ENCODE peak calls at places on chromosomes 13 and 19, in eight cellular contexts. One of them, this sample, is unnamed.
A peak's percentile ranks its signal among the peaks of the same experiment; 100 is the strongest.

GRCh38 chr13:56314755-56315154 is 826.0 kb upstream of the PRR20A start:
- DNase-seq in ovary: no peak
- DNase-seq in mucosa of gallbladder: no peak
- DNase-seq in NCI-H1417: peak; percentile 56
- DNase-seq in psoas muscle: no peak
- DNase-seq in stimulated activated CD4-positive, alpha-beta T cell treated with anti-CD3 and anti-CD28 coated beads, Interleukin-15, amount 100 ng/mL, for 1 hour: no peak
- DNase-seq in mammary epithelial cell: no peak
- DNase-seq in AG08395: no peak
- DNase-seq in this sample: no peak

GRCh38 chr13:113653264-113654174 is 4.5 kb downstream of the ATP4B start:
- DNase-seq in mammary epithelial cell: no peak
- DNase-seq in AG08395: no peak
- DNase-seq in psoas muscle: peak; percentile 50
- DNase-seq in ovary: no peak
- DNase-seq in mucosa of gallbladder: no peak
- DNase-seq in NCI-H1417: peak; percentile 94
- DNase-seq in stimulated activated CD4-positive, alpha-beta T cell treated with anti-CD3 and anti-CD28 coated beads, Interleukin-15, amount 100 ng/mL, for 1 hour: no peak
- DNase-seq in this sample: peak; percentile 61

GRCh38 chr13:90738881-90739280 is 608.6 kb upstream of the MIR17HG start:
- DNase-seq in mucosa of gallbladder: no peak
- DNase-seq in mammary epithelial cell: no peak
- DNase-seq in psoas muscle: no peak
- DNase-seq in AG08395: peak; percentile 54
- DNase-seq in stimulated activated CD4-positive, alpha-beta T cell treated with anti-CD3 and anti-CD28 coated beads, Interleukin-15, amount 100 ng/mL, for 1 hour: no peak
- DNase-seq in ovary: no peak
- DNase-seq in NCI-H1417: no peak
- DNase-seq in this sample: no peak

GRCh38 chr19:18300930-18301717 is 19.7 kb upstream of the JUND start:
- DNase-seq in mammary epithelial cell: peak; percentile 24
- DNase-seq in mucosa of gallbladder: no peak
- DNase-seq in psoas muscle: peak; percentile 97
- DNase-seq in stimulated activated CD4-positive, alpha-beta T cell treated with anti-CD3 and anti-CD28 coated beads, Interleukin-15, amount 100 ng/mL, for 1 hour: no peak
- DNase-seq in NCI-H1417: no peak
- DNase-seq in ovary: peak; percentile 78
- DNase-seq in AG08395: peak; percentile 86
- DNase-seq in this sample: peak; percentile 92

GRCh38 chr19:38070573-38070972 is 153.4 kb downstream of the DPF1 start:
- DNase-seq in psoas muscle: no peak
- DNase-seq in NCI-H1417: no peak
- DNase-seq in AG08395: no peak
- DNase-seq in mucosa of gallbladder: peak; percentile 26
- DNase-seq in stimulated activated CD4-positive, alpha-beta T cell treated with anti-CD3 and anti-CD28 coated beads, Interleukin-15, amount 100 ng/mL, for 1 hour: no peak
- DNase-seq in ovary: no peak
- DNase-seq in mammary epithelial cell: peak; percentile 71
- DNase-seq in this sample: no peak

GRCh38 chr13:109687559-109688448 is 98.6 kb downstream of the IRS2 start:
- DNase-seq in psoas muscle: no peak
- DNase-seq in stimulated activated CD4-positive, alpha-beta T cell treated with anti-CD3 and anti-CD28 coated beads, Interleukin-15, amount 100 ng/mL, for 1 hour: no peak
- DNase-seq in NCI-H1417: peak; percentile 80
- DNase-seq in ovary: no peak
- DNase-seq in mammary epithelial cell: no peak
- DNase-seq in AG08395: no peak
- DNase-seq in mucosa of gallbladder: peak; percentile 36
- DNase-seq in this sample: no peak

GRCh38 chr19:13099073-13099999 is 3.3 kb downstream of the LYL1 start:
- DNase-seq in psoas muscle: peak; percentile 87
- DNase-seq in mammary epithelial cell: no peak
- DNase-seq in ovary: peak; percentile 46
- DNase-seq in mucosa of gallbladder: peak; percentile 65
- DNase-seq in NCI-H1417: no peak
- DNase-seq in AG08395: peak; percentile 66
- DNase-seq in stimulated activated CD4-positive, alpha-beta T cell treated with anti-CD3 and anti-CD28 coated beads, Interleukin-15, amount 100 ng/mL, for 1 hour: peak; percentile 63
- DNase-seq in this sample: peak; percentile 88

GRCh38 chr13:43021926-43022670 is 1.3 kb upstream of the DNAJC15 start:
- DNase-seq in stimulated activated CD4-positive, alpha-beta T cell treated with anti-CD3 and anti-CD28 coated beads, Interleukin-15, amount 100 ng/mL, for 1 hour: no peak
- DNase-seq in psoas muscle: no peak
- DNase-seq in mammary epithelial cell: no peak
- DNase-seq in mucosa of gallbladder: no peak
- DNase-seq in ovary: no peak
- DNase-seq in AG08395: no peak
- DNase-seq in NCI-H1417: no peak
- DNase-seq in this sample: no peak

GRCh38 chr19:54096642-54097106 is 3.9 kb downstream of the OSCAR start:
- DNase-seq in AG08395: peak; percentile 43
- DNase-seq in ovary: no peak
- DNase-seq in stimulated activated CD4-positive, alpha-beta T cell treated with anti-CD3 and anti-CD28 coated beads, Interleukin-15, amount 100 ng/mL, for 1 hour: no peak
- DNase-seq in mammary epithelial cell: peak; percentile 25
- DNase-seq in NCI-H1417: no peak
- DNase-seq in mucosa of gallbladder: peak; percentile 23
- DNase-seq in psoas muscle: no peak
- DNase-seq in this sample: peak; percentile 61